ENCODE peak calls at places on chromosomes 6 and 20, in six cellular contexts. K is substantia nigra; X is G401; F is NCI-H146; B is caudate nucleus; H is stimulated activated CD8-positive, alpha-beta memory T cell treated with anti-CD3 and anti-CD28 coated beads, Interleukin-4, amount 100 ng/mL, for 1 hour. E is an unnamed sample.

GRCh38 chr20:59824711-59825562 is 108.5 kb downstream of the SYCP2 start:
- DNase-seq in K (no peak), X (no peak), F (no peak), B (no peak), H (no peak), E (no peak)

GRCh38 chr6:124164363-124164762 is 360.7 kb downstream of the NKAIN2 start:
- DNase-seq in K (no peak), X (no peak), F (no peak), B (no peak), H (no peak), E (no peak)

GRCh38 chr6:125899726-125900182 is 56.8 kb upstream of the HINT3 start:
- DNase-seq in K (no peak), X (no peak), F (no peak), B (no peak), H (no peak), E (no peak)

GRCh38 chr20:4135385-4136077 is 120.2 kb upstream of the RNF24 start:
- DNase-seq in K (peak), X (no peak), F (no peak), B (no peak), H (no peak), E (peak)

GRCh38 chr6:20366082-20366834 is 35.4 kb upstream of the E2F3 start:
- DNase-seq in K (no peak), X (no peak), F (no peak), B (no peak), H (peak), E (no peak)

GRCh38 chr6:151087861-151088598 is 151.7 kb upstream of the AKAP12 start:
- DNase-seq in K (no peak), X (no peak), F (no peak), B (no peak), H (no peak), E (no peak)

GRCh38 chr6:46329568-46329967 is 158.8 kb upstream of the ENPP5 start:
- DNase-seq in K (no peak), X (no peak), F (no peak), B (no peak), H (no peak), E (no peak)

GRCh38 chr6:111774346-111774703 is 98.9 kb downstream of the FYN start:
- DNase-seq in K (no peak), X (peak), F (no peak), B (no peak), H (no peak), E (no peak)

GRCh38 chr6:142284419-142284818 is 17.4 kb upstream of the ADGRG6 start:
- DNase-seq in K (no peak), X (no peak), F (no peak), B (no peak), H (no peak), E (no peak)

GRCh38 chr6:52013035-52013434 is 74.4 kb downstream of the PKHD1 start:
- DNase-seq in K (no peak), X (no peak), F (no peak), B (no peak), H (no peak), E (peak)

GRCh38 chr20:44642203-44643153 is 9.0 kb downstream of the ADA start:
- DNase-seq in K (peak), X (peak), F (peak), B (peak), H (no peak), E (peak)

GRCh38 chr6:56764081-56764566 is 121.4 kb upstream of the DST start:
- DNase-seq in K (peak), X (no peak), F (peak), B (no peak), H (no peak), E (peak)

GRCh38 chr6:144364208-144364718 is 79.1 kb downstream of the UTRN start:
- DNase-seq in K (no peak), X (no peak), F (no peak), B (no peak), H (no peak), E (no peak)

GRCh38 chr20:1803216-1804128 is 91.7 kb upstream of the SIRPA start:
- DNase-seq in K (peak), X (peak), F (peak), B (peak), H (no peak), E (no peak)

GRCh38 chr20:48523191-48523757 is 304.5 kb downstream of the PREX1 start:
- DNase-seq in K (no peak), X (no peak), F (no peak), B (no peak), H (no peak), E (peak)

GRCh38 chr20:59827138-59828056 is 106.0 kb downstream of the SYCP2 start:
- DNase-seq in K (no peak), X (no peak), F (no peak), B (no peak), H (no peak), E (no peak)

GRCh38 chr20:24918579-24919566 is 30.2 kb upstream of the CST7 start:
- DNase-seq in K (no peak), X (no peak), F (no peak), B (no peak), H (no peak), E (no peak)

GRCh38 chr6:11021003-11021402 is 23.1 kb downstream of the ELOVL2 start:
- DNase-seq in K (no peak), X (no peak), F (no peak), B (no peak), H (no peak), E (no peak)

GRCh38 chr6:109465772-109466171 is 10.2 kb upstream of the MICAL1 start:
- DNase-seq in K (peak), X (peak), F (peak), B (peak), H (no peak), E (no peak)

GRCh38 chr20:25863536-25864325 is 167.1 kb upstream of the ZNF337 start:
- DNase-seq in K (no peak), X (peak), F (peak), B (no peak), H (no peak), E (peak)

GRCh38 chr6:27505209-27506027 is 32.5 kb upstream of the ZNF184 start:
- DNase-seq in K (no peak), X (peak), F (peak), B (no peak), H (no peak), E (peak)

GRCh38 chr6:72132425-72132824 is 246.1 kb downstream of the RIMS1 start:
- DNase-seq in K (no peak), X (no peak), F (no peak), B (no peak), H (no peak), E (no peak)

GRCh38 chr20:17556842-17557674 is 12.8 kb upstream of the DSTN start:
- DNase-seq in K (peak), X (peak), F (no peak), B (no peak), H (no peak), E (peak)

GRCh38 chr6:111038534-111039252 is 48.6 kb upstream of the SLC16A10 start:
- DNase-seq in K (no peak), X (no peak), F (no peak), B (no peak), H (no peak), E (no peak)

GRCh38 chr6:22392711-22393110 is 95.9 kb upstream of the PRL start:
- DNase-seq in K (no peak), X (no peak), F (no peak), B (no peak), H (no peak), E (no peak)

GRCh38 chr6:26122402-26122792 is 35.2 kb downstream of the HFE start:
- DNase-seq in K (no peak), X (no peak), F (peak), B (no peak), H (no peak), E (no peak)

GRCh38 chr20:4335722-4336121 is 320.4 kb upstream of the RNF24 start:
- DNase-seq in K (no peak), X (peak), F (no peak), B (no peak), H (no peak), E (no peak)

GRCh38 chr6:39772559-39773283 is 19.5 kb upstream of the DAAM2 start:
- DNase-seq in K (no peak), X (no peak), F (no peak), B (no peak), H (no peak), E (no peak)

GRCh38 chr6:89146748-89147715 is 1.2 kb downstream of the PM20D2 start:
- DNase-seq in K (no peak), X (peak), F (no peak), B (no peak), H (no peak), E (peak)

GRCh38 chr20:33770005-33770404 is 38.2 kb downstream of the ZNF341 start:
- DNase-seq in K (no peak), X (no peak), F (no peak), B (no peak), H (no peak), E (peak)

GRCh38 chr6:136769759-136770158 is 22.5 kb downstream of the MAP3K5 start:
- DNase-seq in K (no peak), X (no peak), F (no peak), B (no peak), H (no peak), E (no peak)

GRCh38 chr6:72321741-72322140 is 300.1 kb upstream of the KCNQ5 start:
- DNase-seq in K (no peak), X (no peak), F (no peak), B (no peak), H (no peak), E (no peak)

GRCh38 chr6:2843138-2843740 is 1.6 kb upstream of the SERPINB1 start:
- DNase-seq in K (no peak), X (no peak), F (no peak), B (no peak), H (no peak), E (no peak)

GRCh38 chr20:35315199-35316020 is 23.2 kb upstream of the FAM83C start:
- DNase-seq in K (no peak), X (no peak), F (no peak), B (no peak), H (no peak), E (no peak)

GRCh38 chr6:31797607-31798006 is 2.1 kb upstream of the VARS1 start:
- DNase-seq in K (no peak), X (no peak), F (no peak), B (no peak), H (no peak), E (no peak)

E was measured in HT-29.